ENCODE peak calls at places on chromosomes 16 and 17, in eight cellular contexts. One of them, this sample, is unnamed.

GRCh38 chr17:72516772-72517399 is 396.1 kb downstream of the SOX9 start:
- DNase-seq in activated CD4-positive, alpha-beta T cell treated with anti-CD3 and anti-CD28 coated beads, Interleukin-2, amount 10 ng/mL, durations not matched to agents 7 days and 5 days: no peak
- DNase-seq in NCI-H1105: no peak
- DNase-seq in mesenchymal stem cell: no peak
- DNase-seq in WTC11: no peak
- DNase-seq in Karpas-422: peak; percentile 60
- DNase-seq in left kidney: peak; percentile 34
- DNase-seq in tibial nerve: peak; percentile 34
- DNase-seq in this sample: no peak

GRCh38 chr17:65850486-65850885 is 289.0 kb upstream of the AXIN2 start:
- DNase-seq in activated CD4-positive, alpha-beta T cell treated with anti-CD3 and anti-CD28 coated beads, Interleukin-2, amount 10 ng/mL, durations not matched to agents 7 days and 5 days: no peak
- DNase-seq in NCI-H1105: no peak
- DNase-seq in mesenchymal stem cell: no peak
- DNase-seq in WTC11: no peak
- DNase-seq in Karpas-422: peak; percentile 67
- DNase-seq in left kidney: no peak
- DNase-seq in tibial nerve: no peak
- DNase-seq in this sample: no peak

GRCh38 chr17:80942360-80943345 is 49.0 kb upstream of the CHMP6 start:
- DNase-seq in activated CD4-positive, alpha-beta T cell treated with anti-CD3 and anti-CD28 coated beads, Interleukin-2, amount 10 ng/mL, durations not matched to agents 7 days and 5 days: no peak
- DNase-seq in NCI-H1105: no peak
- DNase-seq in mesenchymal stem cell: no peak
- DNase-seq in WTC11: peak; percentile 5
- DNase-seq in Karpas-422: no peak
- DNase-seq in left kidney: no peak
- DNase-seq in tibial nerve: peak; percentile 96
- DNase-seq in this sample: no peak

GRCh38 chr16:85172465-85173071 is 60.3 kb upstream of the CIBAR2 start:
- DNase-seq in activated CD4-positive, alpha-beta T cell treated with anti-CD3 and anti-CD28 coated beads, Interleukin-2, amount 10 ng/mL, durations not matched to agents 7 days and 5 days: no peak
- DNase-seq in NCI-H1105: no peak
- DNase-seq in mesenchymal stem cell: peak; percentile 66
- DNase-seq in WTC11: peak; percentile 60
- DNase-seq in Karpas-422: no peak
- DNase-seq in left kidney: peak; percentile 88
- DNase-seq in tibial nerve: no peak
- DNase-seq in this sample: no peak

GRCh38 chr16:15647615-15648014 is 2.4 kb upstream of the NDE1 start:
- DNase-seq in activated CD4-positive, alpha-beta T cell treated with anti-CD3 and anti-CD28 coated beads, Interleukin-2, amount 10 ng/mL, durations not matched to agents 7 days and 5 days: no peak
- DNase-seq in NCI-H1105: no peak
- DNase-seq in mesenchymal stem cell: no peak
- DNase-seq in WTC11: no peak
- DNase-seq in Karpas-422: no peak
- DNase-seq in left kidney: no peak
- DNase-seq in tibial nerve: no peak
- DNase-seq in this sample: no peak

GRCh38 chr17:37392024-37392590 is 14.5 kb downstream of the ACACA start:
- DNase-seq in activated CD4-positive, alpha-beta T cell treated with anti-CD3 and anti-CD28 coated beads, Interleukin-2, amount 10 ng/mL, durations not matched to agents 7 days and 5 days: no peak
- DNase-seq in NCI-H1105: no peak
- DNase-seq in mesenchymal stem cell: peak; percentile 86
- DNase-seq in WTC11: no peak
- DNase-seq in Karpas-422: no peak
- DNase-seq in left kidney: no peak
- DNase-seq in tibial nerve: no peak
- DNase-seq in this sample: no peak

GRCh38 chr16:29807426-29808218 is 1.3 kb downstream of the MAZ start:
- DNase-seq in activated CD4-positive, alpha-beta T cell treated with anti-CD3 and anti-CD28 coated beads, Interleukin-2, amount 10 ng/mL, durations not matched to agents 7 days and 5 days: peak; percentile 88
- DNase-seq in NCI-H1105: peak; percentile 59
- DNase-seq in mesenchymal stem cell: peak; percentile 96
- DNase-seq in WTC11: peak; percentile 76
- DNase-seq in Karpas-422: peak; percentile 94
- DNase-seq in left kidney: peak; percentile 97
- DNase-seq in tibial nerve: peak; percentile 79
- DNase-seq in this sample: peak; percentile 88

GRCh38 chr16:87834668-87835473 is 34.4 kb downstream of the SLC7A5 start:
- DNase-seq in activated CD4-positive, alpha-beta T cell treated with anti-CD3 and anti-CD28 coated beads, Interleukin-2, amount 10 ng/mL, durations not matched to agents 7 days and 5 days: no peak
- DNase-seq in NCI-H1105: no peak
- DNase-seq in mesenchymal stem cell: no peak
- DNase-seq in WTC11: no peak
- DNase-seq in Karpas-422: peak; percentile 74
- DNase-seq in left kidney: peak; percentile 69
- DNase-seq in tibial nerve: no peak
- DNase-seq in this sample: no peak

This sample was measured in stimulated activated CD8-positive, alpha-beta memory T cell treated with anti-CD3 and anti-CD28 coated beads, Interleukin-15, amount 100 ng/mL, for 48 hours.